ENCODE peak calls at places on chromosome 6, in nine cellular contexts. A is epithelial cell of esophagus; O is lower leg skin; M is uterus; C is GM12878; V is spleen; B is prostate gland; Z is cardiac muscle cell; P is CD8-positive, alpha-beta T cell. F is an unnamed sample.

GRCh38 chr6:28789553-28790083 is 134.2 kb downstream of the TRIM27 start:
- DNase-seq in A (peak; percentile 64), O (no peak), M (peak; percentile 26), C (no peak), V (no peak), B (no peak), Z (peak; percentile 61), P (no peak), F (no peak)

GRCh38 chr6:109055771-109056235 is 38.8 kb downstream of the SESN1 start:
- DNase-seq in A (peak; percentile 32), O (no peak), M (no peak), C (no peak), V (no peak), B (no peak), Z (peak; percentile 69), P (no peak), F (no peak)

GRCh38 chr6:30122515-30122914 is 9.6 kb upstream of the TRIM31 start:
- DNase-seq in A (no peak), O (no peak), M (no peak), C (no peak), V (no peak), B (no peak), Z (no peak), P (no peak), F (no peak)

GRCh38 chr6:44028767-44029166 is 98.5 kb downstream of the MRPL14 start:
- DNase-seq in A (no peak), O (peak; percentile 46), M (peak; percentile 58), C (no peak), V (no peak), B (no peak), Z (peak; percentile 64), P (no peak), F (no peak)

GRCh38 chr6:40956871-40957270 is 82.2 kb downstream of the UNC5CL start:
- DNase-seq in A (peak; percentile 49), O (no peak), M (no peak), C (no peak), V (no peak), B (no peak), Z (no peak), P (no peak), F (no peak)

GRCh38 chr6:9233226-9233625 is 797.9 kb upstream of the SLC35B3 start:
- DNase-seq in A (no peak), O (no peak), M (no peak), C (no peak), V (no peak), B (no peak), Z (no peak), P (no peak), F (no peak)

GRCh38 chr6:128605961-128606360 is 85.6 kb upstream of the PTPRK start:
- DNase-seq in A (peak; percentile 94), O (no peak), M (no peak), C (no peak), V (no peak), B (peak; percentile 20), Z (peak; percentile 18), P (no peak), F (peak; percentile 24)

GRCh38 chr6:41504526-41505021 is 41.6 kb upstream of the FOXP4 start:
- DNase-seq in A (no peak), O (no peak), M (no peak), C (no peak), V (no peak), B (no peak), Z (peak; percentile 46), P (no peak), F (no peak)

GRCh38 chr6:81105998-81106397 is 646.5 kb downstream of the TENT5A start:
- DNase-seq in A (no peak), O (no peak), M (no peak), C (no peak), V (no peak), B (no peak), Z (peak; percentile 5), P (no peak), F (no peak)

GRCh38 chr6:40586369-40586768 is 795 bp downstream of the LRFN2 start:
- DNase-seq in A (no peak), O (no peak), M (no peak), C (no peak), V (no peak), B (no peak), Z (no peak), P (no peak), F (no peak)

GRCh38 chr6:111416529-111416928 is 66.5 kb downstream of the REV3L start:
- DNase-seq in A (no peak), O (no peak), M (no peak), C (no peak), V (no peak), B (no peak), Z (no peak), P (no peak), F (no peak)

GRCh38 chr6:12570461-12571030 is 146.0 kb upstream of the PHACTR1 start:
- DNase-seq in A (peak; percentile 68), O (no peak), M (no peak), C (no peak), V (no peak), B (no peak), Z (peak; percentile 63), P (no peak), F (no peak)

GRCh38 chr6:105024803-105025202 is 67.9 kb downstream of the LIN28B start:
- DNase-seq in A (no peak), O (no peak), M (no peak), C (no peak), V (no peak), B (no peak), Z (no peak), P (no peak), F (no peak)

GRCh38 chr6:119333707-119334295 is 15.8 kb downstream of the MAN1A1 start:
- DNase-seq in A (peak; percentile 59), O (no peak), M (no peak), C (no peak), V (no peak), B (no peak), Z (no peak), P (no peak), F (no peak)

GRCh38 chr6:21992178-21992967 is 304.5 kb downstream of the PRL start:
- DNase-seq in A (peak; percentile 65), O (no peak), M (peak; percentile 20), C (no peak), V (no peak), B (no peak), Z (peak; percentile 75), P (no peak), F (no peak)

GRCh38 chr6:15615837-15616236 is 47.0 kb downstream of the DTNBP1 start:
- DNase-seq in A (peak; percentile 31), O (no peak), M (no peak), C (no peak), V (no peak), B (no peak), Z (no peak), P (no peak), F (no peak)

GRCh38 chr6:152136449-152136825 is 329.0 kb downstream of the ESR1 start:
- DNase-seq in A (peak; percentile 50), O (no peak), M (no peak), C (no peak), V (no peak), B (no peak), Z (no peak), P (no peak), F (no peak)

DNA sequence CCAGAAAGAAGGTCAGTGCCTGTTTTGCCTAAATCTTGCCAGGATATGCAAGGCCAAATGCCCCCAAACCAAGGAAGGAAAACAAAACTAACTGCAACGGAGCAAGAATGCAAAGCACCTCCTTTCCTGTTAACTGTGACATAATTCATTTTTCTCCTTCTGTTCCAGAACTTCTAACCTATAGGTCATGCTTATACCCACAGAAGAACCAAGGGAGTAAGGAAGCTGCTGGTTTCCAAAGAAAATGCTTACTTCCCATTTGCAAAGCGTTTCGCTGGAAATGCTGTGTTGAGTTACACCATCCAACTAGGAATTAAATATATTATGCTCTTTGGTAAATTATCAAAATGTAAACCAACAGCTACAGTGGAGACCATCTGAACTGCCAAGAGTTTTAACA is 43.0 kb downstream of the ATXN1 start:
- DNase-seq in A (no peak), O (no peak), M (no peak), C (no peak), V (no peak), B (no peak), Z (no peak), P (no peak), F (no peak)
- H3K4me3 ChIP-seq in A (no peak overlapping the region), O (no peak overlapping the region), M (no peak overlapping the region), C (no peak overlapping the region), V (no peak overlapping the region), B (no peak overlapping the region), Z (no peak overlapping the region), P (no peak overlapping the region), F (no peak overlapping the region)

GRCh38 chr6:87393026-87393622 is 14.6 kb upstream of the CFAP206 start:
- DNase-seq in A (peak; percentile 76), O (no peak), M (no peak), C (no peak), V (no peak), B (peak; percentile 61), Z (peak; percentile 79), P (no peak), F (no peak)
- TF ChIP-seq CTCF in A (peak; percentile 62), O (no peak), M (peak; percentile 74), C (peak; percentile 55), V (peak; percentile 84), B (peak; percentile 84), Z (peak; percentile 65), P (peak; percentile 72), F (peak; percentile 38)

DNA sequence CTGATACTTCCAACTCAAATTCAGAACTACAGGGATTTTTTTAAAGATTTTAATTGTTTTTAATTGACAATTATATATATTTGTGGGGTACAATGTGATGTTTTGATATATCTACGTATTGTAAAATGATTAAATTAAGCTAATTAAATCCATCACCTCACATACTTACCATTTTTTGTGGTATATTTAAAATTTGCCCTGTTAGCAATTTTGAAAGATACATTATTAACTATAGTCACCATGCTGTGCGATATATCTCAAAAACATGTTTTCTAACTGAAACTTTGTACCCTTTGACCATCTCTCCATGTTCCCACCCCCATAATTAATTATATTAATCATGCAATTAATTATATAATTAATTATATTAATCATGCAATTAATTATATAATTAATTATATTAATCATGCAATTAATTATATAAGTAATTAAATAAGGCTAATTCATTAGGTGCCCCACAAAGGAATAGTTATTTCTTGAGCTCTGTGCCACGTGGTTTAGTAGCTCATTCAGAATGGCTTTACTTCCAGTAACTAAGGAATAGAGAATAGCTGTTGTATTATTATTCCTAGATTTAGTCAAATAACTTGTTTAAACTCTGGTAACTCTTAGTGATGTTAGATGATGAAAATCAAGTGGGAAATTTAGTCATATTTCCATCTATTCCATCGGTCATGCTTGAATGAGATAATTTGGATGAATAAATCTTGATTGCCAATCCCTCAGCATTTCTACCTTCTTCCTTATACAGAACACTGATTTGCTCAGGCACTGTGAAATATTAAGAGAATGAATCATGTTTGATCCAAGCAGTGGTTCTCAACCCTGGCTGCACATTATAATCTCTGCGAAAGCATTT is 25.1 kb downstream of the LOC128125822 start:
- DNase-seq in A (peak; percentile 65), O (no peak), M (no peak), C (no peak), V (no peak), B (no peak), Z (no peak), P (no peak), F (no peak)
- H3K4me3 ChIP-seq in A (peak overlapping the region; percentile 64), O (no peak overlapping the region), M (no peak overlapping the region), C (peak overlapping the region; percentile 74), V (peak overlapping the region; percentile 69), B (peak overlapping the region; percentile 29), Z (peak overlapping the region; percentile 57), P (peak overlapping the region; percentile 55), F (peak overlapping the region; percentile 56)

DNA sequence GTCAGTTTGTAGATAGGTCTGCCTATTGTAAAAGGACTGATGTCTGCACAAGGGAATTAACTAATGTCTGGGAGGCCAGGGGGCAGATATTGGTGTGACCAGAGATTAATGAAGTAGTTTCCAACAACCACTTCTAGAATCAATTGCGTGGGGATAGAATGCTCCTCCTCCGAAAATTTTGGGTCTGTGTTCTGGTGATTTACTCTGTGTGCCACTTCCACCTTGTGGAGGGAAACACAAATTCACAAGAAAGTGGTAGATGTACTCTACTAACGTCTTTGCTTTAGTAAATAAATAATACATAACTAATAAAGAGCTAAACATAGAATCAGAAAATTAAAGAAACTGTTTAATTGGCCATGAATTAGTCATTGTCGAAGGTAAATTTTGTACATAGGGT is 25.5 kb downstream of the TMEM14A start:
- DNase-seq in A (no peak), O (no peak), M (no peak), C (no peak), V (no peak), B (no peak), Z (no peak), P (no peak), F (no peak)
- TF ChIP-seq CTCF in A (no peak), O (no peak), M (no peak), C (no peak), V (no peak), B (no peak), Z (no peak), P (no peak), F (no peak)